ENCODE peak calls at places on chromosomes 1 and 21, in nine cellular contexts. One of them, this sample, is unnamed.
A peak's percentile ranks its signal among the peaks of the same experiment; 100 is the strongest.

GRCh38 chr1:118988186-118989005 is at the start of gene TBX15:
- DNase-seq in NCI-H1436: no peak
- DNase-seq in SHP77: no peak
- DNase-seq in GM10248: no peak
- DNase-seq in CD4-positive, alpha-beta memory T cell: no peak
- DNase-seq in brain microvascular endothelial cell: peak; percentile 77
- DNase-seq in activated gamma-delta T cell treated with anti-CD3 and anti-CD28 coated beads, Interleukin-2, amount 50 U/mL, for 16 hours: no peak
- DNase-seq in activated CD4-positive, alpha-beta T cell treated with anti-CD3 and anti-CD28 coated beads, Interleukin-2, amount 10 ng/mL, durations not matched to agents 24 days and 14 days: no peak
- DNase-seq in endodermal cell: peak; percentile 87
- DNase-seq in this sample: no peak

GRCh38 chr1:171188388-171189266 is 3.5 kb downstream of the FMO2 start:
- DNase-seq in CD4-positive, alpha-beta memory T cell: peak; percentile 15
- DNase-seq in activated CD4-positive, alpha-beta T cell treated with anti-CD3 and anti-CD28 coated beads, Interleukin-2, amount 10 ng/mL, durations not matched to agents 24 days and 14 days: peak; percentile 79
- DNase-seq in brain microvascular endothelial cell: peak; percentile 46
- DNase-seq in SHP77: peak; percentile 41
- DNase-seq in NCI-H1436: peak; percentile 21
- DNase-seq in endodermal cell: peak; percentile 74
- DNase-seq in activated gamma-delta T cell treated with anti-CD3 and anti-CD28 coated beads, Interleukin-2, amount 50 U/mL, for 16 hours: no peak
- DNase-seq in GM10248: peak; percentile 59
- DNase-seq in this sample: peak; percentile 21

GRCh38 chr1:236099622-236100021 is 34.7 kb upstream of the NID1 start:
- DNase-seq in activated CD4-positive, alpha-beta T cell treated with anti-CD3 and anti-CD28 coated beads, Interleukin-2, amount 10 ng/mL, durations not matched to agents 24 days and 14 days: no peak
- DNase-seq in GM10248: no peak
- DNase-seq in activated gamma-delta T cell treated with anti-CD3 and anti-CD28 coated beads, Interleukin-2, amount 50 U/mL, for 16 hours: no peak
- DNase-seq in SHP77: no peak
- DNase-seq in brain microvascular endothelial cell: no peak
- DNase-seq in endodermal cell: no peak
- DNase-seq in CD4-positive, alpha-beta memory T cell: no peak
- DNase-seq in NCI-H1436: no peak
- DNase-seq in this sample: peak; percentile 23

GRCh38 chr21:45543371-45543709 is 1.1 kb upstream of the SLC19A1 start:
- DNase-seq in activated gamma-delta T cell treated with anti-CD3 and anti-CD28 coated beads, Interleukin-2, amount 50 U/mL, for 16 hours: no peak
- DNase-seq in CD4-positive, alpha-beta memory T cell: no peak
- DNase-seq in brain microvascular endothelial cell: no peak
- DNase-seq in activated CD4-positive, alpha-beta T cell treated with anti-CD3 and anti-CD28 coated beads, Interleukin-2, amount 10 ng/mL, durations not matched to agents 24 days and 14 days: no peak
- DNase-seq in NCI-H1436: no peak
- DNase-seq in GM10248: peak; percentile 25
- DNase-seq in endodermal cell: peak; percentile 51
- DNase-seq in SHP77: no peak
- DNase-seq in this sample: no peak

GRCh38 chr21:37130971-37131370 is 57.9 kb downstream of the TTC3 start:
- DNase-seq in CD4-positive, alpha-beta memory T cell: no peak
- DNase-seq in activated gamma-delta T cell treated with anti-CD3 and anti-CD28 coated beads, Interleukin-2, amount 50 U/mL, for 16 hours: no peak
- DNase-seq in GM10248: no peak
- DNase-seq in endodermal cell: no peak
- DNase-seq in NCI-H1436: no peak
- DNase-seq in brain microvascular endothelial cell: peak; percentile 53
- DNase-seq in SHP77: no peak
- DNase-seq in activated CD4-positive, alpha-beta T cell treated with anti-CD3 and anti-CD28 coated beads, Interleukin-2, amount 10 ng/mL, durations not matched to agents 24 days and 14 days: no peak
- DNase-seq in this sample: no peak

GRCh38 chr1:33383489-33383888 is 47.4 kb downstream of the PHC2 start:
- DNase-seq in CD4-positive, alpha-beta memory T cell: no peak
- DNase-seq in GM10248: no peak
- DNase-seq in activated CD4-positive, alpha-beta T cell treated with anti-CD3 and anti-CD28 coated beads, Interleukin-2, amount 10 ng/mL, durations not matched to agents 24 days and 14 days: no peak
- DNase-seq in activated gamma-delta T cell treated with anti-CD3 and anti-CD28 coated beads, Interleukin-2, amount 50 U/mL, for 16 hours: no peak
- DNase-seq in brain microvascular endothelial cell: no peak
- DNase-seq in endodermal cell: no peak
- DNase-seq in SHP77: peak; percentile 14
- DNase-seq in NCI-H1436: no peak
- DNase-seq in this sample: no peak

GRCh38 chr1:221939598-221939997 is 197.7 kb upstream of the DUSP10 start:
- DNase-seq in CD4-positive, alpha-beta memory T cell: no peak
- DNase-seq in brain microvascular endothelial cell: no peak
- DNase-seq in SHP77: peak; percentile 82
- DNase-seq in endodermal cell: no peak
- DNase-seq in activated CD4-positive, alpha-beta T cell treated with anti-CD3 and anti-CD28 coated beads, Interleukin-2, amount 10 ng/mL, durations not matched to agents 24 days and 14 days: no peak
- DNase-seq in NCI-H1436: peak; percentile 6
- DNase-seq in GM10248: no peak
- DNase-seq in activated gamma-delta T cell treated with anti-CD3 and anti-CD28 coated beads, Interleukin-2, amount 50 U/mL, for 16 hours: no peak
- DNase-seq in this sample: peak; percentile 72

GRCh38 chr1:184191181-184191601 is 139.7 kb downstream of the TSEN15 start:
- DNase-seq in NCI-H1436: no peak
- DNase-seq in CD4-positive, alpha-beta memory T cell: no peak
- DNase-seq in activated gamma-delta T cell treated with anti-CD3 and anti-CD28 coated beads, Interleukin-2, amount 50 U/mL, for 16 hours: no peak
- DNase-seq in SHP77: no peak
- DNase-seq in activated CD4-positive, alpha-beta T cell treated with anti-CD3 and anti-CD28 coated beads, Interleukin-2, amount 10 ng/mL, durations not matched to agents 24 days and 14 days: no peak
- DNase-seq in endodermal cell: peak; percentile 88
- DNase-seq in GM10248: no peak
- DNase-seq in brain microvascular endothelial cell: peak; percentile 28
- DNase-seq in this sample: peak; percentile 61

GRCh38 chr1:154736840-154737239 is 128.9 kb upstream of the ADAR start:
- DNase-seq in activated CD4-positive, alpha-beta T cell treated with anti-CD3 and anti-CD28 coated beads, Interleukin-2, amount 10 ng/mL, durations not matched to agents 24 days and 14 days: peak; percentile 75
- DNase-seq in endodermal cell: no peak
- DNase-seq in GM10248: no peak
- DNase-seq in NCI-H1436: no peak
- DNase-seq in brain microvascular endothelial cell: peak; percentile 93
- DNase-seq in SHP77: no peak
- DNase-seq in CD4-positive, alpha-beta memory T cell: no peak
- DNase-seq in activated gamma-delta T cell treated with anti-CD3 and anti-CD28 coated beads, Interleukin-2, amount 50 U/mL, for 16 hours: no peak
- DNase-seq in this sample: no peak

GRCh38 chr1:64392109-64392508 is 77.8 kb upstream of the CACHD1 start:
- DNase-seq in activated gamma-delta T cell treated with anti-CD3 and anti-CD28 coated beads, Interleukin-2, amount 50 U/mL, for 16 hours: no peak
- DNase-seq in SHP77: no peak
- DNase-seq in GM10248: no peak
- DNase-seq in CD4-positive, alpha-beta memory T cell: no peak
- DNase-seq in NCI-H1436: no peak
- DNase-seq in activated CD4-positive, alpha-beta T cell treated with anti-CD3 and anti-CD28 coated beads, Interleukin-2, amount 10 ng/mL, durations not matched to agents 24 days and 14 days: no peak
- DNase-seq in endodermal cell: peak; percentile 76
- DNase-seq in brain microvascular endothelial cell: no peak
- DNase-seq in this sample: no peak

GRCh38 chr1:164774819-164775654 is 216.1 kb downstream of the PBX1 start:
- DNase-seq in NCI-H1436: no peak
- DNase-seq in CD4-positive, alpha-beta memory T cell: no peak
- DNase-seq in activated gamma-delta T cell treated with anti-CD3 and anti-CD28 coated beads, Interleukin-2, amount 50 U/mL, for 16 hours: no peak
- DNase-seq in SHP77: no peak
- DNase-seq in activated CD4-positive, alpha-beta T cell treated with anti-CD3 and anti-CD28 coated beads, Interleukin-2, amount 10 ng/mL, durations not matched to agents 24 days and 14 days: no peak
- DNase-seq in brain microvascular endothelial cell: no peak
- DNase-seq in GM10248: no peak
- DNase-seq in endodermal cell: peak; percentile 74
- DNase-seq in this sample: peak; percentile 61

GRCh38 chr1:156149374-156150106 is 3.8 kb upstream of the SEMA4A start:
- DNase-seq in brain microvascular endothelial cell: no peak
- DNase-seq in GM10248: peak; percentile 73
- DNase-seq in NCI-H1436: no peak
- DNase-seq in activated CD4-positive, alpha-beta T cell treated with anti-CD3 and anti-CD28 coated beads, Interleukin-2, amount 10 ng/mL, durations not matched to agents 24 days and 14 days: no peak
- DNase-seq in activated gamma-delta T cell treated with anti-CD3 and anti-CD28 coated beads, Interleukin-2, amount 50 U/mL, for 16 hours: no peak
- DNase-seq in SHP77: no peak
- DNase-seq in CD4-positive, alpha-beta memory T cell: no peak
- DNase-seq in endodermal cell: peak; percentile 96
- DNase-seq in this sample: no peak

GRCh38 chr1:172916126-172916525 is 134.6 kb downstream of the TNFSF18 start:
- DNase-seq in brain microvascular endothelial cell: no peak
- DNase-seq in activated gamma-delta T cell treated with anti-CD3 and anti-CD28 coated beads, Interleukin-2, amount 50 U/mL, for 16 hours: no peak
- DNase-seq in activated CD4-positive, alpha-beta T cell treated with anti-CD3 and anti-CD28 coated beads, Interleukin-2, amount 10 ng/mL, durations not matched to agents 24 days and 14 days: no peak
- DNase-seq in GM10248: no peak
- DNase-seq in NCI-H1436: no peak
- DNase-seq in CD4-positive, alpha-beta memory T cell: no peak
- DNase-seq in endodermal cell: no peak
- DNase-seq in SHP77: no peak
- DNase-seq in this sample: no peak

GRCh38 chr1:62144238-62144831 is 50.3 kb upstream of the L1TD1 start:
- DNase-seq in SHP77: peak; percentile 21
- DNase-seq in CD4-positive, alpha-beta memory T cell: peak; percentile 18
- DNase-seq in GM10248: peak; percentile 45
- DNase-seq in brain microvascular endothelial cell: peak; percentile 71
- DNase-seq in activated CD4-positive, alpha-beta T cell treated with anti-CD3 and anti-CD28 coated beads, Interleukin-2, amount 10 ng/mL, durations not matched to agents 24 days and 14 days: peak; percentile 80
- DNase-seq in endodermal cell: peak; percentile 89
- DNase-seq in NCI-H1436: no peak
- DNase-seq in activated gamma-delta T cell treated with anti-CD3 and anti-CD28 coated beads, Interleukin-2, amount 50 U/mL, for 16 hours: no peak
- DNase-seq in this sample: no peak

GRCh38 chr1:2193514-2194251 is 889 bp downstream of the FAAP20 start:
- DNase-seq in activated gamma-delta T cell treated with anti-CD3 and anti-CD28 coated beads, Interleukin-2, amount 50 U/mL, for 16 hours: no peak
- DNase-seq in SHP77: no peak
- DNase-seq in GM10248: no peak
- DNase-seq in endodermal cell: peak; percentile 69
- DNase-seq in NCI-H1436: no peak
- DNase-seq in activated CD4-positive, alpha-beta T cell treated with anti-CD3 and anti-CD28 coated beads, Interleukin-2, amount 10 ng/mL, durations not matched to agents 24 days and 14 days: no peak
- DNase-seq in CD4-positive, alpha-beta memory T cell: no peak
- DNase-seq in brain microvascular endothelial cell: no peak
- DNase-seq in this sample: no peak

GRCh38 chr1:17094664-17095063 is 24.6 kb downstream of the PADI2 start:
- DNase-seq in activated CD4-positive, alpha-beta T cell treated with anti-CD3 and anti-CD28 coated beads, Interleukin-2, amount 10 ng/mL, durations not matched to agents 24 days and 14 days: no peak
- DNase-seq in SHP77: no peak
- DNase-seq in activated gamma-delta T cell treated with anti-CD3 and anti-CD28 coated beads, Interleukin-2, amount 50 U/mL, for 16 hours: no peak
- DNase-seq in NCI-H1436: no peak
- DNase-seq in brain microvascular endothelial cell: peak; percentile 7
- DNase-seq in endodermal cell: no peak
- DNase-seq in GM10248: peak; percentile 62
- DNase-seq in CD4-positive, alpha-beta memory T cell: no peak
- DNase-seq in this sample: no peak

GRCh38 chr1:151612506-151613274 is 840 bp downstream of the SNX27 start:
- DNase-seq in GM10248: peak; percentile 54
- DNase-seq in endodermal cell: peak; percentile 80
- DNase-seq in activated gamma-delta T cell treated with anti-CD3 and anti-CD28 coated beads, Interleukin-2, amount 50 U/mL, for 16 hours: peak; percentile 10
- DNase-seq in activated CD4-positive, alpha-beta T cell treated with anti-CD3 and anti-CD28 coated beads, Interleukin-2, amount 10 ng/mL, durations not matched to agents 24 days and 14 days: peak; percentile 78
- DNase-seq in brain microvascular endothelial cell: no peak
- DNase-seq in CD4-positive, alpha-beta memory T cell: peak; percentile 23
- DNase-seq in SHP77: peak; percentile 43
- DNase-seq in NCI-H1436: peak; percentile 9
- DNase-seq in this sample: no peak

GRCh38 chr1:173269490-173270230 is 62.5 kb upstream of the TNFSF4 start:
- DNase-seq in GM10248: no peak
- DNase-seq in brain microvascular endothelial cell: peak; percentile 95
- DNase-seq in NCI-H1436: no peak
- DNase-seq in endodermal cell: no peak
- DNase-seq in activated gamma-delta T cell treated with anti-CD3 and anti-CD28 coated beads, Interleukin-2, amount 50 U/mL, for 16 hours: no peak
- DNase-seq in activated CD4-positive, alpha-beta T cell treated with anti-CD3 and anti-CD28 coated beads, Interleukin-2, amount 10 ng/mL, durations not matched to agents 24 days and 14 days: no peak
- DNase-seq in CD4-positive, alpha-beta memory T cell: no peak
- DNase-seq in SHP77: no peak
- DNase-seq in this sample: no peak

GRCh38 chr1:206685256-206685748 is 597 bp downstream of the MAPKAPK2 start:
- DNase-seq in brain microvascular endothelial cell: peak; percentile 36
- DNase-seq in GM10248: peak; percentile 36
- DNase-seq in SHP77: no peak
- DNase-seq in NCI-H1436: no peak
- DNase-seq in activated gamma-delta T cell treated with anti-CD3 and anti-CD28 coated beads, Interleukin-2, amount 50 U/mL, for 16 hours: no peak
- DNase-seq in CD4-positive, alpha-beta memory T cell: no peak
- DNase-seq in endodermal cell: peak; percentile 76
- DNase-seq in activated CD4-positive, alpha-beta T cell treated with anti-CD3 and anti-CD28 coated beads, Interleukin-2, amount 10 ng/mL, durations not matched to agents 24 days and 14 days: no peak
- DNase-seq in this sample: no peak

GRCh38 chr1:64505232-64505943 is 35.5 kb downstream of the CACHD1 start:
- DNase-seq in GM10248: peak; percentile 22
- DNase-seq in SHP77: peak; percentile 55
- DNase-seq in activated gamma-delta T cell treated with anti-CD3 and anti-CD28 coated beads, Interleukin-2, amount 50 U/mL, for 16 hours: no peak
- DNase-seq in activated CD4-positive, alpha-beta T cell treated with anti-CD3 and anti-CD28 coated beads, Interleukin-2, amount 10 ng/mL, durations not matched to agents 24 days and 14 days: peak; percentile 74
- DNase-seq in brain microvascular endothelial cell: no peak
- DNase-seq in CD4-positive, alpha-beta memory T cell: peak; percentile 17
- DNase-seq in NCI-H1436: peak; percentile 52
- DNase-seq in endodermal cell: peak; percentile 94
- DNase-seq in this sample: no peak

GRCh38 chr1:3692593-3692992 is 40.3 kb downstream of the TP73 start:
- DNase-seq in activated gamma-delta T cell treated with anti-CD3 and anti-CD28 coated beads, Interleukin-2, amount 50 U/mL, for 16 hours: no peak
- DNase-seq in CD4-positive, alpha-beta memory T cell: no peak
- DNase-seq in NCI-H1436: peak; percentile 72
- DNase-seq in brain microvascular endothelial cell: no peak
- DNase-seq in GM10248: no peak
- DNase-seq in activated CD4-positive, alpha-beta T cell treated with anti-CD3 and anti-CD28 coated beads, Interleukin-2, amount 10 ng/mL, durations not matched to agents 24 days and 14 days: no peak
- DNase-seq in SHP77: no peak
- DNase-seq in endodermal cell: no peak
- DNase-seq in this sample: peak; percentile 21

GRCh38 chr1:201356236-201356635 is 21.2 kb downstream of the TNNT2 start:
- DNase-seq in NCI-H1436: no peak
- DNase-seq in activated CD4-positive, alpha-beta T cell treated with anti-CD3 and anti-CD28 coated beads, Interleukin-2, amount 10 ng/mL, durations not matched to agents 24 days and 14 days: no peak
- DNase-seq in CD4-positive, alpha-beta memory T cell: no peak
- DNase-seq in brain microvascular endothelial cell: no peak
- DNase-seq in GM10248: no peak
- DNase-seq in SHP77: no peak
- DNase-seq in endodermal cell: peak; percentile 25
- DNase-seq in activated gamma-delta T cell treated with anti-CD3 and anti-CD28 coated beads, Interleukin-2, amount 50 U/mL, for 16 hours: no peak
- DNase-seq in this sample: no peak

GRCh38 chr1:2952371-2952770 is 68.9 kb upstream of the ACTRT2 start:
- DNase-seq in activated gamma-delta T cell treated with anti-CD3 and anti-CD28 coated beads, Interleukin-2, amount 50 U/mL, for 16 hours: no peak
- DNase-seq in endodermal cell: no peak
- DNase-seq in GM10248: no peak
- DNase-seq in activated CD4-positive, alpha-beta T cell treated with anti-CD3 and anti-CD28 coated beads, Interleukin-2, amount 10 ng/mL, durations not matched to agents 24 days and 14 days: no peak
- DNase-seq in CD4-positive, alpha-beta memory T cell: no peak
- DNase-seq in brain microvascular endothelial cell: no peak
- DNase-seq in SHP77: no peak
- DNase-seq in NCI-H1436: no peak
- DNase-seq in this sample: no peak

GRCh38 chr21:28521932-28522826 is 470.5 kb downstream of the LTN1 start:
- DNase-seq in activated CD4-positive, alpha-beta T cell treated with anti-CD3 and anti-CD28 coated beads, Interleukin-2, amount 10 ng/mL, durations not matched to agents 24 days and 14 days: no peak
- DNase-seq in GM10248: no peak
- DNase-seq in activated gamma-delta T cell treated with anti-CD3 and anti-CD28 coated beads, Interleukin-2, amount 50 U/mL, for 16 hours: no peak
- DNase-seq in NCI-H1436: no peak
- DNase-seq in endodermal cell: peak; percentile 63
- DNase-seq in CD4-positive, alpha-beta memory T cell: no peak
- DNase-seq in SHP77: peak; percentile 23
- DNase-seq in brain microvascular endothelial cell: peak; percentile 47
- DNase-seq in this sample: no peak

GRCh38 chr1:49630156-49630555 is 393.6 kb downstream of the AGBL4 start:
- DNase-seq in SHP77: no peak
- DNase-seq in endodermal cell: no peak
- DNase-seq in GM10248: no peak
- DNase-seq in CD4-positive, alpha-beta memory T cell: no peak
- DNase-seq in activated CD4-positive, alpha-beta T cell treated with anti-CD3 and anti-CD28 coated beads, Interleukin-2, amount 10 ng/mL, durations not matched to agents 24 days and 14 days: no peak
- DNase-seq in NCI-H1436: no peak
- DNase-seq in activated gamma-delta T cell treated with anti-CD3 and anti-CD28 coated beads, Interleukin-2, amount 50 U/mL, for 16 hours: no peak
- DNase-seq in brain microvascular endothelial cell: no peak
- DNase-seq in this sample: no peak

GRCh38 chr1:203129501-203130231 is 2.1 kb downstream of the ADORA1 start:
- DNase-seq in activated gamma-delta T cell treated with anti-CD3 and anti-CD28 coated beads, Interleukin-2, amount 50 U/mL, for 16 hours: no peak
- DNase-seq in activated CD4-positive, alpha-beta T cell treated with anti-CD3 and anti-CD28 coated beads, Interleukin-2, amount 10 ng/mL, durations not matched to agents 24 days and 14 days: no peak
- DNase-seq in CD4-positive, alpha-beta memory T cell: no peak
- DNase-seq in endodermal cell: peak; percentile 39
- DNase-seq in brain microvascular endothelial cell: no peak
- DNase-seq in SHP77: no peak
- DNase-seq in NCI-H1436: no peak
- DNase-seq in GM10248: no peak
- DNase-seq in this sample: no peak

GRCh38 chr21:22536511-22536910 is 1538.3 kb downstream of the NCAM2 start:
- DNase-seq in brain microvascular endothelial cell: no peak
- DNase-seq in endodermal cell: no peak
- DNase-seq in NCI-H1436: no peak
- DNase-seq in GM10248: no peak
- DNase-seq in SHP77: no peak
- DNase-seq in CD4-positive, alpha-beta memory T cell: no peak
- DNase-seq in activated gamma-delta T cell treated with anti-CD3 and anti-CD28 coated beads, Interleukin-2, amount 50 U/mL, for 16 hours: no peak
- DNase-seq in activated CD4-positive, alpha-beta T cell treated with anti-CD3 and anti-CD28 coated beads, Interleukin-2, amount 10 ng/mL, durations not matched to agents 24 days and 14 days: no peak
- DNase-seq in this sample: no peak

GRCh38 chr1:247448107-247448778 is 9.7 kb downstream of the OR2B11 start:
- DNase-seq in brain microvascular endothelial cell: peak; percentile 63
- DNase-seq in activated gamma-delta T cell treated with anti-CD3 and anti-CD28 coated beads, Interleukin-2, amount 50 U/mL, for 16 hours: no peak
- DNase-seq in NCI-H1436: no peak
- DNase-seq in endodermal cell: peak; percentile 84
- DNase-seq in GM10248: no peak
- DNase-seq in activated CD4-positive, alpha-beta T cell treated with anti-CD3 and anti-CD28 coated beads, Interleukin-2, amount 10 ng/mL, durations not matched to agents 24 days and 14 days: no peak
- DNase-seq in CD4-positive, alpha-beta memory T cell: peak; percentile 15
- DNase-seq in SHP77: peak; percentile 55
- DNase-seq in this sample: no peak

GRCh38 chr1:223363057-223363855 is 720 bp downstream of the SUSD4 start:
- DNase-seq in activated CD4-positive, alpha-beta T cell treated with anti-CD3 and anti-CD28 coated beads, Interleukin-2, amount 10 ng/mL, durations not matched to agents 24 days and 14 days: peak; percentile 57
- DNase-seq in CD4-positive, alpha-beta memory T cell: peak; percentile 9
- DNase-seq in SHP77: peak; percentile 7
- DNase-seq in NCI-H1436: peak; percentile 51
- DNase-seq in brain microvascular endothelial cell: no peak
- DNase-seq in endodermal cell: peak; percentile 80
- DNase-seq in activated gamma-delta T cell treated with anti-CD3 and anti-CD28 coated beads, Interleukin-2, amount 50 U/mL, for 16 hours: no peak
- DNase-seq in GM10248: peak; percentile 16
- DNase-seq in this sample: peak; percentile 29

GRCh38 chr1:51620470-51620869 is 3.6 kb downstream of the OSBPL9 start:
- DNase-seq in activated gamma-delta T cell treated with anti-CD3 and anti-CD28 coated beads, Interleukin-2, amount 50 U/mL, for 16 hours: no peak
- DNase-seq in CD4-positive, alpha-beta memory T cell: no peak
- DNase-seq in endodermal cell: no peak
- DNase-seq in GM10248: no peak
- DNase-seq in brain microvascular endothelial cell: no peak
- DNase-seq in SHP77: no peak
- DNase-seq in NCI-H1436: no peak
- DNase-seq in activated CD4-positive, alpha-beta T cell treated with anti-CD3 and anti-CD28 coated beads, Interleukin-2, amount 10 ng/mL, durations not matched to agents 24 days and 14 days: no peak
- DNase-seq in this sample: no peak

GRCh38 chr1:113859478-113860175 is 11.9 kb downstream of the PTPN22 start:
- DNase-seq in endodermal cell: no peak
- DNase-seq in GM10248: peak; percentile 53
- DNase-seq in brain microvascular endothelial cell: no peak
- DNase-seq in NCI-H1436: no peak
- DNase-seq in activated gamma-delta T cell treated with anti-CD3 and anti-CD28 coated beads, Interleukin-2, amount 50 U/mL, for 16 hours: no peak
- DNase-seq in CD4-positive, alpha-beta memory T cell: no peak
- DNase-seq in activated CD4-positive, alpha-beta T cell treated with anti-CD3 and anti-CD28 coated beads, Interleukin-2, amount 10 ng/mL, durations not matched to agents 24 days and 14 days: peak; percentile 49
- DNase-seq in SHP77: no peak
- DNase-seq in this sample: no peak